ENCODE peak calls at places on chromosomes 16 and 17, in five cellular contexts. U, T, F, H and N are unnamed samples.

GRCh38 chr17:43464046-43464445 is 19.7 kb upstream of the DHX8 start:
- DNase-seq in U (no peak), T (no peak), F (no peak), H (no peak), N (no peak)

GRCh38 chr16:87412371-87412995 is 20.3 kb downstream of the MAP1LC3B start:
- DNase-seq in U (no peak), T (no peak), F (no peak), H (peak), N (no peak)

GRCh38 chr17:78665952-78666920 is 89.0 kb upstream of the DNAH17 start:
- DNase-seq in U (peak), T (no peak), F (no peak), H (no peak), N (no peak)

GRCh38 chr17:12358477-12358876 is 307.2 kb upstream of the MYOCD start:
- DNase-seq in U (no peak), T (no peak), F (no peak), H (peak), N (no peak)

GRCh38 chr16:65667013-65667578 is 545.2 kb upstream of the CDH11 start:
- DNase-seq in U (no peak), T (peak), F (no peak), H (no peak), N (no peak)

GRCh38 chr16:30741461-30741914 is 6.7 kb upstream of the PHKG2 start:
- DNase-seq in U (peak), T (peak), F (peak), H (peak), N (peak)

GRCh38 chr16:4511441-4512082 is 27.0 kb downstream of the CDIP1 start:
- DNase-seq in U (no peak), T (peak), F (peak), H (no peak), N (no peak)

GRCh38 chr16:75296606-75297005 is 45.2 kb upstream of the BCAR1 start:
- DNase-seq in U (no peak), T (no peak), F (no peak), H (peak), N (no peak)

GRCh38 chr17:75406222-75406615 is 741 bp upstream of the GRB2 start:
- DNase-seq in U (peak), T (no peak), F (no peak), H (no peak), N (no peak)

GRCh38 chr17:15261818-15262290 is 3.3 kb downstream of the PMP22 start:
- DNase-seq in U (no peak), T (peak), F (no peak), H (no peak), N (no peak)

GRCh38 chr17:48624544-48625501 is 1.3 kb downstream of the HOXB9 start:
- DNase-seq in U (no peak), T (peak), F (no peak), H (no peak), N (no peak)

GRCh38 chr16:80408014-80408413 is 132.8 kb upstream of the DYNLRB2 start:
- DNase-seq in U (no peak), T (no peak), F (no peak), H (no peak), N (no peak)

GRCh38 chr17:75558666-75559530 is 28.7 kb upstream of the MYO15B start:
- DNase-seq in U (no peak), T (peak), F (peak), H (no peak), N (no peak)

GRCh38 chr17:45752246-45752645 is 31.9 kb upstream of the CRHR1 start:
- DNase-seq in U (no peak), T (no peak), F (no peak), H (peak), N (no peak)

GRCh38 chr16:65113441-65113840 is 8.4 kb downstream of the CDH11 start:
- DNase-seq in U (no peak), T (no peak), F (no peak), H (no peak), N (no peak)

GRCh38 chr17:37676115-37676925 is 33.1 kb upstream of the DDX52 start:
- DNase-seq in U (no peak), T (no peak), F (no peak), H (no peak), N (no peak)

GRCh38 chr17:17379197-17379991 is 76.2 kb downstream of the NT5M start:
- DNase-seq in U (no peak), T (no peak), F (no peak), H (no peak), N (no peak)

GRCh38 chr17:48760411-48760810 is 31.9 kb upstream of the HOXB13 start:
- DNase-seq in U (no peak), T (no peak), F (no peak), H (peak), N (no peak)

GRCh38 chr16:69188716-69189115 is 1.8 kb downstream of the SNTB2 start:
- DNase-seq in U (no peak), T (peak), F (no peak), H (peak), N (no peak)

GRCh38 chr17:77185137-77185536 is 44.4 kb downstream of the SEC14L1 start:
- DNase-seq in U (no peak), T (no peak), F (no peak), H (no peak), N (no peak)

GRCh38 chr16:65414284-65414984 is 292.6 kb upstream of the CDH11 start:
- DNase-seq in U (no peak), T (no peak), F (no peak), H (no peak), N (no peak)

GRCh38 chr16:1428511-1428910 is 2.4 kb upstream of the PERCC1 start:
- DNase-seq in U (no peak), T (peak), F (no peak), H (no peak), N (peak)

GRCh38 chr17:36118477-36119353 is 15.1 kb downstream of the CCL4 start:
- DNase-seq in U (no peak), T (no peak), F (no peak), H (no peak), N (no peak)

GRCh38 chr16:23318639-23319038 is 16.5 kb downstream of the SCNN1B start:
- DNase-seq in U (peak), T (no peak), F (peak), H (no peak), N (no peak)

GRCh38 chr16:35795361-35796029 is 2336.1 kb downstream of the TP53TG3F start:
- DNase-seq in U (no peak), T (no peak), F (no peak), H (no peak), N (no peak)

GRCh38 chr17:79398441-79398840 is 212.4 kb downstream of the RBFOX3 start:
- DNase-seq in U (no peak), T (no peak), F (no peak), H (no peak), N (no peak)

GRCh38 chr16:49473773-49474172 is 100.2 kb downstream of the C16orf78 start:
- DNase-seq in U (peak), T (no peak), F (peak), H (peak), N (no peak)

GRCh38 chr17:45690876-45691275 is 93.2 kb upstream of the CRHR1 start:
- DNase-seq in U (no peak), T (no peak), F (no peak), H (peak), N (no peak)

GRCh38 chr17:6471531-6472465 is 27.5 kb downstream of the PIMREG start:
- DNase-seq in U (no peak), T (peak), F (no peak), H (no peak), N (no peak)

GRCh38 chr16:71924710-71925109 is 29.4 kb downstream of the IST1 start:
- DNase-seq in U (no peak), T (no peak), F (no peak), H (no peak), N (no peak)

GRCh38 chr16:71927787-71928186 is 32.5 kb downstream of the IST1 start:
- DNase-seq in U (no peak), T (no peak), F (no peak), H (no peak), N (no peak)

GRCh38 chr16:71929048-71929447 is 33.7 kb downstream of the IST1 start:
- DNase-seq in U (no peak), T (no peak), F (no peak), H (peak), N (no peak)

GRCh38 chr16:71930013-71930563 is 34.8 kb downstream of the IST1 start:
- DNase-seq in U (no peak), T (no peak), F (no peak), H (no peak), N (no peak)

DNA sequence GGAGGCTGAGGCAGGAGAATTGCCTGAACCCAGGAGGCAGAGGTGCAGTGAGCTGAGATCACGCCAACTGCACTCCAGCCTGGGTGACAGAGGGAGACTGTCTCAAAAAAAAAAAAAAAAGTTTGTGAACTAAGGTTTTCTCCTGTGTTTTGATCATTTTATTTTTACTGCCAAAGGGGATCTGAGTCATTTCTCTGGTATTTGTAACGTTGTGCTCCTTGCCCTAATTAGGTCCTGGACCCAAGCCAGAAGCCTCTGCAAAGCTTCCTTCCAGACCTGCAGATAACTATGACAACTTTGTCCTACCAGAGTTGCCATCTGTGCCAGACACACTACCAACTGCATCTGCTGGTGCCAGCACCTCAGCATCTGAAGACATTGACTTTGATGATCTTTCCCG is 32.1 kb downstream of the IST1 start:
- DNase-seq in U (no peak), T (no peak), F (peak), H (peak), N (peak)
- TF ChIP-seq POLR2AphosphoS5 in U (no peak), T (no peak), F (no peak), H (no peak), N (no peak)

GRCh38 chr17:63841350-63842172 is 924 bp downstream of the SMARCD2 start:
- DNase-seq in U (peak), T (peak), F (peak), H (peak), N (peak)
- TF ChIP-seq POLR2AphosphoS5 in U (peak), T (no peak), F (no peak), H (no peak), N (no peak)

GRCh38 chr16:67148656-67149275 is 2.0 kb downstream of the B3GNT9 start:
- DNase-seq in U (no peak), T (no peak), F (no peak), H (no peak), N (no peak)

GRCh38 chr16:67145746-67146145 is 5.1 kb downstream of the B3GNT9 start:
- DNase-seq in U (no peak), T (no peak), F (no peak), H (no peak), N (no peak)

GRCh38 chr16:67148221-67148620 is 2.6 kb downstream of the B3GNT9 start:
- DNase-seq in U (no peak), T (no peak), F (no peak), H (no peak), N (no peak)

GRCh38 chr16:67146523-67147357 is 4.1 kb downstream of the B3GNT9 start:
- DNase-seq in U (no peak), T (no peak), F (no peak), H (no peak), N (no peak)

GRCh38 chr16:67147437-67148140 is 3.2 kb downstream of the B3GNT9 start:
- DNase-seq in U (no peak), T (no peak), F (no peak), H (no peak), N (peak)
- TF ChIP-seq POLR2AphosphoS5 in U (no peak), T (no peak), F (no peak), H (no peak), N (no peak)

GRCh38 chr16:15517743-15518142 is 83.4 kb downstream of the BMERB1 start:
- DNase-seq in U (no peak), T (no peak), F (no peak), H (no peak), N (no peak)

GRCh38 chr16:15519767-15520166 is 85.4 kb downstream of the BMERB1 start:
- DNase-seq in U (no peak), T (no peak), F (no peak), H (no peak), N (no peak)

GRCh38 chr16:15515992-15516391 is 81.6 kb downstream of the BMERB1 start:
- DNase-seq in U (no peak), T (no peak), F (no peak), H (no peak), N (no peak)

GRCh38 chr16:15516609-15517008 is 82.2 kb downstream of the BMERB1 start:
- DNase-seq in U (no peak), T (no peak), F (no peak), H (no peak), N (no peak)

GRCh38 chr16:15518412-15519351 is 84.3 kb downstream of the BMERB1 start:
- DNase-seq in U (peak), T (no peak), F (no peak), H (peak), N (no peak)
- TF ChIP-seq POLR2AphosphoS5 in U (peak), T (no peak), F (no peak), H (no peak), N (no peak)